ENCODE peak calls at places on chromosomes 5 and 9, in nine cellular contexts. X, B, M, U, T, J, O, N and I are unnamed samples.

GRCh38 chr5:72314571-72315172 is 5.4 kb downstream of the MRPS27 start:
- DNase-seq in M (no peak), N (peak), U (peak), B (peak), O (peak), T (peak), J (no peak), X (no peak), I (no peak)

GRCh38 chr9:34992376-34992951 is 2.9 kb downstream of the DNAJB5 start:
- DNase-seq in T (peak), M (no peak), N (peak), X (peak), U (peak), B (no peak), J (peak), O (peak), I (peak)

GRCh38 chr9:87036482-87036881 is 89.2 kb upstream of the GAS1 start:
- DNase-seq in O (no peak), M (no peak), X (no peak), B (no peak), U (no peak), J (no peak), N (no peak), T (no peak), I (no peak)

GRCh38 chr9:112037281-112038016 is 137.6 kb downstream of the SUSD1 start:
- DNase-seq in B (no peak), O (peak), T (peak), N (peak), M (no peak), X (no peak), J (no peak), U (peak), I (no peak)

GRCh38 chr5:96254980-96255681 is 177.9 kb downstream of the PCSK1 start:
- DNase-seq in X (no peak), U (peak), O (peak), B (peak), J (no peak), T (peak), M (no peak), N (peak), I (peak)

GRCh38 chr5:116572375-116573278 is 2.0 kb downstream of the SEMA6A start:
- DNase-seq in U (peak), N (no peak), O (no peak), B (peak), M (no peak), T (peak), J (peak), X (peak), I (peak)

GRCh38 chr9:13899924-13900323 is 414.0 kb downstream of the NFIB start:
- DNase-seq in N (no peak), M (no peak), X (no peak), U (no peak), J (no peak), O (no peak), B (no peak), T (peak), I (no peak)

GRCh38 chr5:106601605-106602004 is 1069.1 kb downstream of the EFNA5 start:
- DNase-seq in T (peak), X (no peak), U (no peak), B (no peak), M (no peak), N (no peak), O (no peak), J (no peak), I (no peak)

GRCh38 chr9:83280259-83280658 is 217.3 kb upstream of the RASEF start:
- DNase-seq in X (no peak), B (no peak), J (no peak), U (peak), O (no peak), T (peak), N (peak), M (no peak), I (no peak)

GRCh38 chr9:128420651-128421473 is at the start of gene CERCAM:
- DNase-seq in U (peak), T (peak), M (peak), X (no peak), J (peak), O (peak), N (peak), B (peak), I (peak)

GRCh38 chr5:92945630-92946097 is 635.4 kb downstream of the NR2F1-AS1 start:
- DNase-seq in T (peak), N (peak), B (no peak), M (no peak), U (peak), J (no peak), O (peak), X (no peak), I (no peak)

DNA sequence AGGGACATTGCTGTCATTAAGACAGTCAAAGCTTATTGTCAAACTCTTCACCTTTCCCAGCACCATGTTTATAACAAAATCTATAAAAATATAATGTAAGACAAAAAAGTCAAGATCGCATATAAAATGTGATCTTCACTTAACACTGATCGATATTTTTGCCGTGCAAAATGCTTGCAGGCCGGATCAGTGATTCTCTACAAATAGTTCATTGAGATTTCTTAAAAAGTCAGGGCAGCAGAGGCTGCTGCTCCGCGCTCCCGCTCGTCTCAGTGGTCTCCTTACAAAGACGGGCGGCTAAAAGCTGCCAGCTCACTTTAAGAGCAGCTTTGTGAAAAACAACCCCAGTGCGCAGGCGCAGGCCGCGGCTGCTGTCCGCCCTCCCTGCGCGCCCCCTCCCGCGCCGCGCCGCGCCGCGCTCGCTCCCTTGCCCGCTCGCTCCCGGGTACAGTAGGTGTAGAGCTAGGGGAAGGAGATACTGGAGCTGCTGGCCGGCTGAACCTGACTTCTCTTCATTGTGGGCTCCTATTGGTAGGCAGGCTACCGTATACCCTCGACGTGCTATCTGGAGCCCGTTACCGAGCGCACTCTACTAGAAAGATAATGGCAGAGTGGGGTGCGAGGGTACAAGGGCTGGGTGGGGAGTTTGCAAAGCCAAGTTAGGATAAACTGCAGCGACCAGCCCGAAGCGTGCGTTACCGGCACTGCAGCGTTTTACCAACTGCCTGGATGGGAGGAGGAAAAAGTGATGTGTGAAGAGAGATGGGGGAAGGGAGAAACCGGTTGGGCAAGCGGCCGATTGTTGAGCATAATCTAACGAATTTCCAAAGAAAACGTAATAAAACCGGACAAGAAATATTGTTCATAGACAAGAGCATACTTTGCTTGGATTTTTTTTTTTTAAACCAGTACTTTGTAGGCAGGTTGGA is at the start of gene ARRDC3:
- DNase-seq in T (peak), X (peak), J (peak), B (peak), N (peak), M (peak), U (peak), O (peak), I (peak)
- H3K4me3 ChIP-seq in T (peak), X (peak), J (peak), B (peak), N (peak), M (peak), U (peak), O (peak), I (peak)

GRCh38 chr9:129802833-129803678 is at the start of gene TOR1B:
- DNase-seq in U (peak), N (peak), T (peak), O (peak), X (peak), M (peak), J (peak), B (peak), I (peak)
- TF ChIP-seq CTCF in U (no peak), N (no peak), T (no peak), O (no peak), X (no peak), M (no peak), J (no peak), B (no peak), I (no peak)

GRCh38 chr9:95007470-95007869 is 281.0 kb downstream of the AOPEP start:
- DNase-seq in J (no peak), X (no peak), O (no peak), T (peak), B (no peak), M (no peak), N (no peak), U (no peak), I (no peak)
- H3K4me3 ChIP-seq in J (peak), X (peak), O (peak), T (peak), B (peak), M (peak), N (peak), U (peak), I (no peak)

DNA sequence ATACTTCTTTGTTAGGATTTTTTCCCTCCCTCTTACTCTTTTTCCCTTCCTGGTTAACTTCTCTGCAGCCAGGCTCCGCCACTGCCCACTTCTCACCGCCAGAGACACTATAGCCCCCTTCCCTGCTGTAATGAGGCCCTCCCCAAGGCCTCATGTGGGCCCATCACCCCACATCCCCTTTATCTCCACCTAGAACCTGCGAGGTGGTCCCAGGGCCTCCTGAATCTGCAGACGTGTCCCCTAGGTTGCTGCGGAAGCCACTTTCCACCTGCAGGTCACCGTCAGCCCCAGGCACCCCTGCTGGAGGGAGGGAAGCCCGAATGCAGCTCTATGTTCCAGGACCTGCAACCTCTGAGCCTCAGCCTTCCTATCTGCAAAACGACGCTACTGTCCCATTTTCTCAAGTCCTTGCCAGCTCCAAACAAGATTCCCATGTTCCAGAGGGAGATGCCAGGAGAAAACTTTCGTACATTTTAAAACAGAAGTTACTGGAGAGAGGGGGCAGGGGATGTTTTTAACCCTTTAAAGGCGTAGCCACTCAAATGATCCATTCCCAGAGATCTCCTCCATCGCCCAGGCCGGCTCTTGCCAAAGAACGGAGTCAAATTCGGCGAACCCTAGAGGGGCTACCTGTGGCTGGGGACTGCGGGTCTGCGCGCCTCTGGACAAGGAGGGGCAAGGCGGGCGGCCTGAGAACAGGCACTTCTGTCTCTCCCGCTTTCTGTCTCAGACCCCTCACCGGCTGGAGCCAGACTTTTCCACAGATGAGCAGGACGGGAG is 929 bp downstream of the SH3PXD2B start:
- DNase-seq in N (peak), X (peak), T (peak), U (peak), J (no peak), O (peak), M (no peak), B (peak), I (peak)
- TF ChIP-seq CTCF in N (peak), X (peak), T (peak), U (peak), J (peak), O (peak), M (peak), B (peak), I (no peak)

DNA sequence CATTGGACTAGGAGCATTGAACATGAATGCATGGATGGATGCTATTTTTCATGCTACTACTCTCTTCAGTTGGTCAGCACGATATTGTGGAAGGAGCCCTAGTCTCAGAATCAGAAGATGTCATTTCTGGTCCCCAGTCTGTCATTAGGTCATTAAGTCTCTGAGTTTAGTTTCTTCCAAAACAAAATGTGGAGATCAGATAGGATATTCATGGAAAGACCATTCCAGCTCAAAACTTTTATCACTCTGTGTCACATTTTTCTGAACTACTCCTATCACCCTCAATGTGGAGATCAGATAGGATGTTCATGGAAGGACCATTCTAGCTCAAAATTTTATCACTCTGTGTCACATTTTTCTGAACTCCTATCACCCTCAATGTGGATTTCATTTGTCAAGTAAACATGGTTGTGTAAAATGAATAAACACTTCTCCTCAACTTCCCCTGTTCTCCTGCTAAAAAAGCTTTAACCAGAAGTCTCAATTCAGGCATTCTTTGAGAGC is 296.8 kb downstream of the MRPS30 start:
- DNase-seq in T (no peak), M (no peak), B (no peak), O (no peak), N (no peak), U (no peak), X (no peak), J (no peak), I (no peak)
- H3K4me3 ChIP-seq in T (no peak), M (no peak), B (no peak), O (no peak), N (no peak), U (no peak), X (no peak), J (no peak), I (no peak)